ENCODE peak calls at places on chromosome 10, in seven cellular contexts. V is IMR-90, A is neuronal stem cell, O is H9, E is mesendoderm, J is trophoblast cell, S is H1. Y is an unnamed sample.

GRCh38 chr10:71963756-71964668 is at the start of gene CHST3:
- DNase-seq in V (peak; percentile 56), A (peak; percentile 43), O (peak; percentile 55), E (peak; percentile 70), J (peak; percentile 18), S (peak; percentile 78), Y (peak; percentile 57)

GRCh38 chr10:97456686-97457065 is 10.7 kb downstream of the ZDHHC16 start:
- DNase-seq in V (no peak), A (no peak), O (no peak), E (no peak), J (no peak), S (no peak), Y (no peak)

GRCh38 chr10:5948999-5949759 is 28.2 kb downstream of the IL15RA start:
- DNase-seq in V (peak; percentile 71), A (peak; percentile 15), O (peak; percentile 76), E (peak; percentile 75), J (no peak), S (peak; percentile 80), Y (peak; percentile 57)

GRCh38 chr10:71712572-71713134 is 6.9 kb downstream of the C10orf105 start:
- DNase-seq in V (no peak), A (no peak), O (no peak), E (no peak), J (no peak), S (no peak), Y (no peak)

GRCh38 chr10:34580214-34580613 is 234.9 kb downstream of the PARD3 start:
- DNase-seq in V (no peak), A (no peak), O (no peak), E (no peak), J (no peak), S (no peak), Y (no peak)

GRCh38 chr10:83991986-83992753 is 147.1 kb upstream of the GHITM start:
- DNase-seq in V (no peak), A (peak; percentile 26), O (peak; percentile 72), E (peak; percentile 81), J (no peak), S (peak; percentile 63), Y (peak; percentile 28)

GRCh38 chr10:75532253-75532924 is 101.0 kb downstream of the LRMDA start:
- DNase-seq in V (peak; percentile 8), A (no peak), O (no peak), E (no peak), J (no peak), S (no peak), Y (peak; percentile 45)

GRCh38 chr10:14839305-14839695 is 1.2 kb downstream of the HSPA14 start:
- DNase-seq in V (no peak), A (no peak), O (peak; percentile 11), E (no peak), J (peak; percentile 6), S (no peak), Y (no peak)

GRCh38 chr10:61470730-61471129 is 17.5 kb upstream of the TMEM26 start:
- DNase-seq in V (no peak), A (no peak), O (no peak), E (no peak), J (no peak), S (no peak), Y (no peak)

GRCh38 chr10:95542330-95542729 is 18.8 kb downstream of the SORBS1 start:
- DNase-seq in V (no peak), A (no peak), O (no peak), E (peak; percentile 69), J (no peak), S (no peak), Y (no peak)

GRCh38 chr10:42969147-42969546 is 107.7 kb upstream of the RET start:
- DNase-seq in V (no peak), A (no peak), O (no peak), E (no peak), J (no peak), S (peak; percentile 31), Y (no peak)

GRCh38 chr10:110759523-110759922 is 112.2 kb upstream of the PDCD4 start:
- DNase-seq in V (no peak), A (no peak), O (no peak), E (no peak), J (no peak), S (no peak), Y (no peak)

GRCh38 chr10:48690791-48691660 is 6.4 kb downstream of the WDFY4 start:
- DNase-seq in V (no peak), A (no peak), O (no peak), E (no peak), J (no peak), S (peak; percentile 33), Y (no peak)

GRCh38 chr10:36452851-36453250 is 672.5 kb upstream of the ANKRD30A start:
- DNase-seq in V (no peak), A (no peak), O (no peak), E (no peak), J (no peak), S (no peak), Y (no peak)

GRCh38 chr10:7412482-7413251 is 1.8 kb upstream of the SFMBT2 start:
- DNase-seq in V (no peak), A (no peak), O (peak; percentile 79), E (peak; percentile 83), J (no peak), S (peak; percentile 83), Y (peak; percentile 33)

GRCh38 chr10:43308986-43309385 is 42.1 kb upstream of the RASGEF1A start:
- DNase-seq in V (no peak), A (no peak), O (no peak), E (no peak), J (no peak), S (no peak), Y (no peak)

GRCh38 chr10:70901276-70901878 is 13.0 kb upstream of the PCBD1 start:
- DNase-seq in V (no peak), A (no peak), O (no peak), E (no peak), J (no peak), S (no peak), Y (no peak)

GRCh38 chr10:66838656-66839055 is 87.2 kb upstream of the LRRTM3 start:
- DNase-seq in V (peak; percentile 7), A (no peak), O (no peak), E (no peak), J (no peak), S (no peak), Y (no peak)

GRCh38 chr10:77505431-77506334 is 131.9 kb downstream of the KCNMA1 start:
- DNase-seq in V (peak; percentile 91), A (no peak), O (no peak), E (peak; percentile 54), J (peak; percentile 61), S (no peak), Y (peak; percentile 92)

GRCh38 chr10:28453926-28454325 is 79.0 kb upstream of the WAC start:
- DNase-seq in V (no peak), A (no peak), O (no peak), E (no peak), J (no peak), S (no peak), Y (no peak)

GRCh38 chr10:124650820-124651401 is 93.3 kb downstream of the FAM53B start:
- DNase-seq in V (no peak), A (no peak), O (no peak), E (no peak), J (no peak), S (no peak), Y (no peak)

GRCh38 chr10:14547826-14548225 is 217.1 kb upstream of the FRMD4A start:
- DNase-seq in V (no peak), A (peak; percentile 29), O (no peak), E (peak; percentile 72), J (no peak), S (peak; percentile 61), Y (no peak)

GRCh38 chr10:122192142-122192541 is 79.0 kb upstream of the BTBD16 start:
- DNase-seq in V (no peak), A (peak; percentile 58), O (peak; percentile 40), E (no peak), J (no peak), S (no peak), Y (no peak)

GRCh38 chr10:7410800-7411670 is at the start of gene SFMBT2:
- DNase-seq in V (peak; percentile 49), A (peak; percentile 67), O (peak; percentile 45), E (peak; percentile 91), J (no peak), S (peak; percentile 79), Y (peak; percentile 85)

GRCh38 chr10:30413996-30414576 is 19.9 kb upstream of the MAP3K8 start:
- DNase-seq in V (peak; percentile 71), A (no peak), O (no peak), E (peak; percentile 61), J (peak; percentile 54), S (no peak), Y (peak; percentile 77)

GRCh38 chr10:50347394-50347802 is 96.1 kb upstream of the ASAH2 start:
- DNase-seq in V (no peak), A (no peak), O (no peak), E (no peak), J (no peak), S (no peak), Y (no peak)

GRCh38 chr10:12396567-12396966 is 47.2 kb downstream of the CAMK1D start:
- DNase-seq in V (peak; percentile 35), A (no peak), O (no peak), E (no peak), J (no peak), S (peak; percentile 42), Y (no peak)

GRCh38 chr10:12397147-12397896 is 48.0 kb downstream of the CAMK1D start:
- DNase-seq in V (no peak), A (no peak), O (no peak), E (no peak), J (no peak), S (peak; percentile 39), Y (no peak)

GRCh38 chr10:12396093-12396492 is 46.7 kb downstream of the CAMK1D start:
- DNase-seq in V (no peak), A (no peak), O (no peak), E (no peak), J (no peak), S (peak; percentile 34), Y (no peak)

GRCh38 chr10:12400266-12400931 is 51.1 kb downstream of the CAMK1D start:
- DNase-seq in V (peak; percentile 70), A (no peak), O (no peak), E (no peak), J (no peak), S (peak; percentile 11), Y (no peak)

GRCh38 chr10:12397931-12398330 is 48.6 kb downstream of the CAMK1D start:
- DNase-seq in V (peak; percentile 68), A (no peak), O (no peak), E (no peak), J (no peak), S (no peak), Y (no peak)
- H2BK5ac ChIP-seq in V (no peak overlapping the region), A (no peak overlapping the region), O (no peak overlapping the region), E (no peak overlapping the region), J (no peak overlapping the region), S (no peak overlapping the region), Y (no peak overlapping the region)

GRCh38 chr10:21673668-21674067 is 139.6 kb downstream of the MLLT10 start:
- DNase-seq in V (no peak), A (no peak), O (no peak), E (no peak), J (no peak), S (no peak), Y (no peak)
- H3K18ac ChIP-seq in V (no peak overlapping the region), A (no peak overlapping the region), O (no peak overlapping the region), E (no peak overlapping the region), J (no peak overlapping the region), S (no peak overlapping the region), Y (no peak overlapping the region)

GRCh38 chr10:127415901-127416630 is 133.0 kb upstream of the NPS start:
- DNase-seq in V (no peak), A (peak; percentile 57), O (no peak), E (no peak), J (no peak), S (no peak), Y (no peak)
- H2BK5ac ChIP-seq in V (no peak overlapping the region), A (no peak overlapping the region), O (no peak overlapping the region), E (no peak overlapping the region), J (no peak overlapping the region), S (no peak overlapping the region), Y (no peak overlapping the region)

GRCh38 chr10:8534089-8534488 is 479.6 kb downstream of the GATA3 start:
- DNase-seq in V (no peak), A (no peak), O (no peak), E (no peak), J (no peak), S (no peak), Y (no peak)
- H3K18ac ChIP-seq in V (no peak overlapping the region), A (no peak overlapping the region), O (no peak overlapping the region), E (no peak overlapping the region), J (no peak overlapping the region), S (no peak overlapping the region), Y (no peak overlapping the region)

Y was measured in mesenchymal stem cell.